ENCODE peak calls at places on chromosome 5, in eight cellular contexts. P, J, V, S, H, D, N and R are unnamed samples.

GRCh38 chr5:119302916-119303897 is 52.6 kb upstream of the TNFAIP8 start:
- DNase-seq in P (peak; percentile 65), J (peak; percentile 12), V (peak; percentile 97), S (no peak), H (no peak), D (no peak), N (no peak), R (no peak)

GRCh38 chr5:77844408-77845272 is 68.5 kb upstream of the TBCA start:
- DNase-seq in P (no peak), J (no peak), V (no peak), S (no peak), H (peak; percentile 87), D (no peak), N (peak; percentile 84), R (no peak)

GRCh38 chr5:38013107-38013506 is 173.3 kb upstream of the GDNF start:
- DNase-seq in P (no peak), J (no peak), V (no peak), S (no peak), H (no peak), D (no peak), N (no peak), R (no peak)

GRCh38 chr5:159175547-159175946 is 33.8 kb downstream of the RNF145 start:
- DNase-seq in P (no peak), J (no peak), V (no peak), S (no peak), H (no peak), D (no peak), N (no peak), R (no peak)

GRCh38 chr5:54985301-54986268 is at the start of gene ESM1:
- DNase-seq in P (no peak), J (no peak), V (no peak), S (no peak), H (peak; percentile 84), D (no peak), N (peak; percentile 53), R (no peak)

GRCh38 chr5:16784843-16785791 is 151.0 kb downstream of the MYO10 start:
- DNase-seq in P (no peak), J (no peak), V (no peak), S (no peak), H (no peak), D (no peak), N (no peak), R (no peak)

GRCh38 chr5:96875805-96876291 is 452 bp upstream of the ERAP2 start:
- DNase-seq in P (peak; percentile 25), J (no peak), V (peak; percentile 73), S (no peak), H (peak; percentile 90), D (no peak), N (no peak), R (no peak)

GRCh38 chr5:179227578-179228311 is 117.5 kb downstream of the ADAMTS2 start:
- DNase-seq in P (no peak), J (no peak), V (no peak), S (no peak), H (no peak), D (peak; percentile 3), N (no peak), R (peak; percentile 38)

GRCh38 chr5:59193616-59194319 is 610.9 kb downstream of the RAB3C start:
- DNase-seq in P (peak; percentile 83), J (no peak), V (no peak), S (no peak), H (no peak), D (no peak), N (no peak), R (no peak)

GRCh38 chr5:108345541-108346171 is 36.2 kb downstream of the FBXL17 start:
- DNase-seq in P (peak; percentile 2), J (no peak), V (peak; percentile 43), S (no peak), H (no peak), D (no peak), N (no peak), R (no peak)

GRCh38 chr5:76709762-76710161 is 6.2 kb upstream of the F2R start:
- DNase-seq in P (no peak), J (no peak), V (no peak), S (no peak), H (no peak), D (no peak), N (no peak), R (no peak)

GRCh38 chr5:138439537-138440225 is 824 bp downstream of the REEP2 start:
- DNase-seq in P (no peak), J (no peak), V (no peak), S (no peak), H (no peak), D (no peak), N (no peak), R (peak; percentile 43)

GRCh38 chr5:2297991-2298390 is 415.3 kb upstream of the IRX4 start:
- DNase-seq in P (no peak), J (no peak), V (no peak), S (no peak), H (no peak), D (no peak), N (peak; percentile 52), R (no peak)

GRCh38 chr5:170630711-170631141 is 126.9 kb downstream of the KCNIP1 start:
- DNase-seq in P (no peak), J (peak; percentile 18), V (no peak), S (no peak), H (no peak), D (no peak), N (no peak), R (no peak)

GRCh38 chr5:435156-435790 is 7.7 kb upstream of the EXOC3 start:
- DNase-seq in P (no peak), J (no peak), V (no peak), S (no peak), H (no peak), D (peak; percentile 4), N (peak; percentile 64), R (peak; percentile 11)

GRCh38 chr5:179732918-179733763 is 519 bp downstream of the MAML1 start:
- DNase-seq in P (peak; percentile 30), J (peak; percentile 30), V (no peak), S (peak; percentile 40), H (no peak), D (peak; percentile 36), N (no peak), R (peak; percentile 38)

GRCh38 chr5:36398137-36398536 is 96.4 kb upstream of the RANBP3L start:
- DNase-seq in P (no peak), J (no peak), V (peak; percentile 20), S (no peak), H (no peak), D (no peak), N (no peak), R (no peak)

DNA sequence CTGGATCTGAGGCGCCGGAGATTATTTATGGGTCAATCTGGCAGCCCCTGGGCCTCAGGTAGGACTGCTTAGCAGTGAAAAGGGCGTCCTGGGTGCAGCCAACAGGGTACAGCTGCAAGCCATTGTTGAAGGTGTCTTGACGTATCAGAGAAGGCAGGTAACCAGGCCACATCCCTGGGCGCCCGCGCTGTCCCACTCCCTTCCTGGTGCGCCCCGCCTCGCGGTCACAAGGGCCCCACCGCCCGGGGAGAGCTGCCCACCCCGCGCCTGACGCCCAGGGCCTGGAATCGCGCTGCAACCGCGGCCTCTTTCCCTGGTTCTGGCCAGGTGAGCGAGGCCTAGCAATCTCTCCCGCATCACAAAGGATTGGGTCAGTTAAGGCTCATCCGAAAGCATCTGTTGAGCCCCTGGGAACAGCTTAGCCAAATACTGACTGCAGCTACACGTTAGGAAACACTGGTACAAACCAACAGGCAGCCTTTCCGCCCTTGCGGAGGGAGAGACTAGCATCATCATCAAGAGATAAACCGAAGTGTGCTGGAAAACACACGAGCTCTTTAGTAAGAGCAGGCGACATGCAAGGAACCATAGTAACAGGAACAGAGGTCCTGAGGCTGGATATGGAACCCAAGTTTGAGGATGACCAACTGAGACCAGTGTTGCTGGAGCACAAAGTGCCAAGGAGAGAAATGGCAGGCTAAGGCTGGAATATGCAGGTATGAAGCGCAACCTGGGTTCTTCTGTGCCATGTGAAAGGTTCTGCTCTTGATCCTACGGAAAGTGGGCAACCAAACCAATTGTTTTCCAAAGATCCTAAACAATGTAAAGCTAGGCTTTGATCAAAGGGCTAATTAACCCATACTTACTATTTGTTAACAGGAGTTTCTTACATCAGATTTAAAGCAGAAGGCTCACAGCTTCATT is 3.5 kb downstream of the RPS23 start:
- DNase-seq in P (no peak), J (no peak), V (no peak), S (no peak), H (no peak), D (no peak), N (peak; percentile 77), R (peak; percentile 24)
- TF ChIP-seq POLR2A in P (peak; percentile 1), J (no peak), V (peak; percentile 60), S (no peak), H (no peak), D (no peak), N (no peak), R (no peak)

DNA sequence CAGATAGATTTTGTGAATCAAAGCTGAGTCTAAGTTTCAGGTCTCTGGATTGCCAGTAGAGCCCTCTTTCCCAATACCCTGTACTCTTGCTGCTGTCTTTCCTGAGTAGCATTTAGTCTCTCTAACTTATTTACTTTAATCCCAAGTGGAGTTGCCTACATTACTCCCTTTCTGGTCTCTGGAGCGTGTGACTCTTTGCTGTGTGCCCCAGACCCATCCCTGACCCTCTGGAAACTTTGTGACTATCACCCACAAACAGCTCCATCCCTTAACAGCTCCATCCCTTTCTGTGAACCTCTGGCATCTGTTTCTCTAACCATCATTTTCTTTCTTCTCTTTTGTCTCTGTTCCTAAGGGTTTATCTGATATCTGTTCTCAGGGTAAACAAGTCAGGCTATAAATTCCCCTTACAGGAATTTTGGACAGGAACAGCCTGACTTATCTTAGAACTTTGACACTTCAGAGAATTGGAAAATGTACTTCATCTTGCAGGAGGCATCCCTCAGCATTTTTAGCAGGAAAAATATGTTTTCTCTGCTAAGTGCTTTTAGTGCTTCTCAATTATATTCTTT is 1167.1 kb upstream of the SEMA6A start:
- DNase-seq in P (no peak), J (no peak), V (no peak), S (no peak), H (no peak), D (no peak), N (no peak), R (no peak)
- TF ChIP-seq EP300 in P (no peak), J (no peak), V (no peak), S (no peak), H (no peak), D (no peak), N (no peak), R (no peak)

GRCh38 chr5:177510567-177511053 is 984 bp upstream of the DOK3 start:
- DNase-seq in P (no peak), J (no peak), V (no peak), S (no peak), H (no peak), D (peak; percentile 51), N (no peak), R (no peak)
- TF ChIP-seq POLR2A in P (no peak), J (no peak), V (no peak), S (no peak), H (no peak), D (no peak), N (no peak), R (no peak)

GRCh38 chr5:160685219-160685618 is 166.8 kb downstream of the ATP10B start:
- DNase-seq in P (no peak), J (no peak), V (no peak), S (no peak), H (no peak), D (peak; percentile 83), N (no peak), R (no peak)

DNA sequence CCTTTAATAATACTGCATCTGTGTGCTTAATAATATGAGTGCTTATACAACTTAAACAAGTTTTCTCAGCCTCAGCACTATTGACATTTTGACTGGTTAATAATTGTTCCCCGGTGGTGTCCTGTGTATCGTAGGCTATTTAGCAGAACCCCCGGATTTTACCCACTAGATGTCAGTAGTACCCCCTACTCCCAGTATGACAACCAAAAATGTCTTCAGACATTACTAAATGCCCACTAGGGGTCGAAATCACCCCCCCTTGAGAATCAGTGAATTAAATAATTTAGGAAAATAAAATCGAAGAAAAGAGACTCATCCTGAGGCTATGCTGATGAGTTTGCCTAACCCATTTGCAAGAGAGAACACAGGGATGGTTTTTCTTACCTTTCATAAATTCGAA is 166.3 kb downstream of the ATP10B start:
- DNase-seq in P (peak; percentile 4), J (no peak), V (peak; percentile 45), S (no peak), H (no peak), D (no peak), N (no peak), R (no peak)
- TF ChIP-seq EP300 in P (no peak), J (no peak), V (no peak), S (no peak), H (no peak), D (no peak), N (no peak), R (no peak)